ENCODE peak calls at places on chromosome 5, in eight cellular contexts. G, F, P, C, D, S, T and K are unnamed samples. For H3K4me1, the result is how much of the 10 kb centered on the place peaks cover.

GRCh38 chr5:172114875-172115422 is 73.1 kb downstream of the STK10 start:
- DNase-seq in G (peak), F (no peak), P (no peak), C (no peak), D (peak), S (peak), T (no peak), K (peak)

GRCh38 chr5:96232602-96233001 is 200.4 kb downstream of the PCSK1 start:
- DNase-seq in G (no peak), F (no peak), P (no peak), C (no peak), D (no peak), S (no peak), T (no peak), K (no peak)

GRCh38 chr5:79025054-79025465 is 40.0 kb upstream of the ARSB start:
- DNase-seq in G (peak), F (peak), P (peak), C (peak), D (peak), S (peak), T (peak), K (peak)

GRCh38 chr5:40486437-40487270 is 193.1 kb upstream of the PTGER4 start:
- DNase-seq in G (no peak), F (no peak), P (peak), C (no peak), D (no peak), S (no peak), T (no peak), K (peak)

GRCh38 chr5:94181940-94182339 is 436.5 kb downstream of the KIAA0825 start:
- DNase-seq in G (peak), F (no peak), P (no peak), C (no peak), D (no peak), S (no peak), T (no peak), K (no peak)

GRCh38 chr5:109643951-109644350 is 45.8 kb upstream of the MAN2A1 start:
- DNase-seq in G (no peak), F (no peak), P (no peak), C (no peak), D (no peak), S (no peak), T (no peak), K (no peak)

GRCh38 chr5:120767171-120767820 is 303.2 kb downstream of the PRR16 start:
- DNase-seq in G (no peak), F (no peak), P (no peak), C (no peak), D (no peak), S (no peak), T (no peak), K (no peak)

GRCh38 chr5:146521403-146522106 is 5.6 kb upstream of the GPR151 start:
- DNase-seq in G (no peak), F (no peak), P (no peak), C (peak), D (no peak), S (no peak), T (no peak), K (no peak)

GRCh38 chr5:157470616-157471015 is 10.6 kb downstream of the NIPAL4 start:
- DNase-seq in G (no peak), F (no peak), P (no peak), C (no peak), D (no peak), S (no peak), T (no peak), K (no peak)

GRCh38 chr5:117299940-117300339 is 725.3 kb upstream of the SEMA6A start:
- DNase-seq in G (no peak), F (no peak), P (no peak), C (no peak), D (no peak), S (no peak), T (no peak), K (no peak)

GRCh38 chr5:73365990-73366667 is 82.4 kb downstream of the FOXD1 start:
- DNase-seq in G (no peak), F (no peak), P (no peak), C (no peak), D (no peak), S (no peak), T (no peak), K (no peak)

GRCh38 chr5:6827815-6828214 is 114.6 kb downstream of the TENT4A start:
- DNase-seq in G (no peak), F (peak), P (no peak), C (no peak), D (no peak), S (no peak), T (no peak), K (no peak)

GRCh38 chr5:126542441-126542840 is 52.6 kb downstream of the ALDH7A1 start:
- DNase-seq in G (no peak), F (no peak), P (no peak), C (no peak), D (no peak), S (no peak), T (no peak), K (no peak)

GRCh38 chr5:142512680-142513042 is 173.2 kb downstream of the FGF1 start:
- DNase-seq in G (no peak), F (no peak), P (no peak), C (no peak), D (no peak), S (no peak), T (no peak), K (no peak)

GRCh38 chr5:154830596-154830995 is 19.8 kb downstream of the FAXDC2 start:
- DNase-seq in G (no peak), F (no peak), P (no peak), C (no peak), D (no peak), S (no peak), T (no peak), K (no peak)

GRCh38 chr5:158816306-158816705 is 283.4 kb downstream of the EBF1 start:
- DNase-seq in G (no peak), F (no peak), P (no peak), C (no peak), D (no peak), S (no peak), T (no peak), K (no peak)

GRCh38 chr5:54484219-54484894 is 28.9 kb downstream of the HSPB3 start:
- DNase-seq in G (no peak), F (no peak), P (no peak), C (no peak), D (no peak), S (no peak), T (no peak), K (no peak)

GRCh38 chr5:141494761-141495455 is 6.0 kb downstream of the PCDHGC5 start:
- DNase-seq in G (peak), F (no peak), P (no peak), C (no peak), D (no peak), S (no peak), T (no peak), K (no peak)

GRCh38 chr5:138668451-138668850 is 84.8 kb upstream of the CTNNA1 start:
- DNase-seq in G (no peak), F (no peak), P (no peak), C (no peak), D (no peak), S (no peak), T (no peak), K (no peak)

GRCh38 chr5:116574682-116575634 is at the start of gene SEMA6A:
- DNase-seq in G (peak), F (peak), P (peak), C (no peak), D (peak), S (peak), T (peak), K (peak)

GRCh38 chr5:150731669-150732068 is 27.1 kb downstream of the DCTN4 start:
- DNase-seq in G (no peak), F (no peak), P (peak), C (no peak), D (no peak), S (no peak), T (no peak), K (no peak)

GRCh38 chr5:166942948-166943347 is 1348.5 kb upstream of the WWC1 start:
- DNase-seq in G (no peak), F (no peak), P (no peak), C (no peak), D (no peak), S (no peak), T (no peak), K (no peak)

GRCh38 chr5:119120893-119121292 is 50.0 kb downstream of the DMXL1 start:
- DNase-seq in G (no peak), F (no peak), P (no peak), C (no peak), D (no peak), S (no peak), T (no peak), K (no peak)

GRCh38 chr5:71769265-71769664 is 50.2 kb downstream of the CARTPT start:
- DNase-seq in G (no peak), F (no peak), P (no peak), C (no peak), D (no peak), S (no peak), T (no peak), K (no peak)

GRCh38 chr5:139178948-139179347 is 19.2 kb downstream of the SIL1 start:
- DNase-seq in G (no peak), F (peak), P (no peak), C (peak), D (no peak), S (no peak), T (no peak), K (no peak)

GRCh38 chr5:37696190-37697021 is 143.4 kb downstream of the GDNF start:
- DNase-seq in G (no peak), F (no peak), P (no peak), C (no peak), D (no peak), S (no peak), T (no peak), K (no peak)

GRCh38 chr5:2874099-2874498 is 122.6 kb upstream of the IRX2 start:
- DNase-seq in G (no peak), F (no peak), P (no peak), C (no peak), D (no peak), S (no peak), T (no peak), K (no peak)

GRCh38 chr5:2797160-2797559 is 45.7 kb upstream of the IRX2 start:
- DNase-seq in G (no peak), F (no peak), P (no peak), C (no peak), D (no peak), S (no peak), T (no peak), K (no peak)

DNA sequence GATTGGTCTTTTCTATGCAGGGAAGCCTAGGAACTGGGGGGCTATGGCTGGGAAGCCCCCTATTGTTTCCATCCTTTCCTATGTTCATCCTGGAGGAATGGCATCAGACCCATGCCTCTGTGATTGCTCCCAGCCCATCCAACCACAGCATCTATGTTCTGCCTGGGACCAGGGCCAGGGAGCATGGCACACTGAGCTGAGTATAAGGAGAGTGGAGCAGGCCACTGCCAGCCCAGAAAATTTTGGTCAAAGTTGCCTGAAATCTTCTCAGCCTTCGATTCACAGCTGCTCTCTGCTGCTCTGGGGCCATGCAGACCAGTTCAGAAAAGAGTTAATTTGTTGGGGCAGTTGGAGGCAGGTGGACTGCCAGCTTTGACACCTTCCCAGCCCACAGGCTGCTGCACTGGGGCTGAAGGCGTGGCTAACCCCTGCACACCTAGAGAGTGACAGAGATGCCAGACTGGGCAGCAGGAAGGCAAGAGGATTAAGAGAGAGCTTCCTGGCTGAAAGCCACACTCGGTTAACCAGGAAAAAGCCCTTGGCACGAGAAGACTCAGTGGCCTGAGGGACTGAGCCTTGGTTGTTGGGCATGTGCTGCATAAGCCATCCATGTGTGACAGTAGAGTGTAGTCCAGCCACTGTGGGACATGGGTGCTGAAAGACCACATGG is 12.1 kb downstream of the TGFBI start:
- DNase-seq in G (no peak), F (no peak), P (no peak), C (no peak), D (no peak), S (no peak), T (no peak), K (no peak)
- H3K4me1 ChIP-seq in G (under half), F (under half), P (under half), C (under half), D (under half), S (under half), T (half or more), K (under half)

GRCh38 chr5:61401726-61402125 is 69.7 kb downstream of the ZSWIM6 start:
- DNase-seq in G (no peak), F (no peak), P (no peak), C (peak), D (no peak), S (no peak), T (no peak), K (no peak)
- H3K4me1 ChIP-seq in G (under half), F (under half), P (under half), C (under half), D (under half), S (under half), T (half or more), K (under half)

GRCh38 chr5:132219289-132219970 is 8.2 kb downstream of the P4HA2 start:
- DNase-seq in G (no peak), F (no peak), P (no peak), C (no peak), D (no peak), S (no peak), T (no peak), K (no peak)
- H3K4me1 ChIP-seq in G (under half), F (under half), P (under half), C (under half), D (half or more), S (under half), T (under half), K (under half)

GRCh38 chr5:132313378-132313777 is 19.2 kb downstream of the SLC22A4 start:
- DNase-seq in G (no peak), F (no peak), P (no peak), C (no peak), D (no peak), S (no peak), T (no peak), K (no peak)
- H3K4me1 ChIP-seq in G (under half), F (under half), P (under half), C (half or more), D (under half), S (under half), T (under half), K (under half)

GRCh38 chr5:80191397-80191796 is 64.5 kb downstream of the SERINC5 start:
- DNase-seq in G (no peak), F (no peak), P (no peak), C (no peak), D (no peak), S (no peak), T (no peak), K (no peak)

GRCh38 chr5:80192507-80193241 is 63.2 kb downstream of the SERINC5 start:
- DNase-seq in G (no peak), F (peak), P (no peak), C (no peak), D (no peak), S (no peak), T (no peak), K (no peak)

GRCh38 chr5:80190960-80191359 is 64.9 kb downstream of the SERINC5 start:
- DNase-seq in G (no peak), F (no peak), P (no peak), C (no peak), D (no peak), S (no peak), T (no peak), K (no peak)

GRCh38 chr5:80193421-80193820 is 62.4 kb downstream of the SERINC5 start:
- DNase-seq in G (no peak), F (no peak), P (no peak), C (no peak), D (no peak), S (no peak), T (no peak), K (no peak)

DNA sequence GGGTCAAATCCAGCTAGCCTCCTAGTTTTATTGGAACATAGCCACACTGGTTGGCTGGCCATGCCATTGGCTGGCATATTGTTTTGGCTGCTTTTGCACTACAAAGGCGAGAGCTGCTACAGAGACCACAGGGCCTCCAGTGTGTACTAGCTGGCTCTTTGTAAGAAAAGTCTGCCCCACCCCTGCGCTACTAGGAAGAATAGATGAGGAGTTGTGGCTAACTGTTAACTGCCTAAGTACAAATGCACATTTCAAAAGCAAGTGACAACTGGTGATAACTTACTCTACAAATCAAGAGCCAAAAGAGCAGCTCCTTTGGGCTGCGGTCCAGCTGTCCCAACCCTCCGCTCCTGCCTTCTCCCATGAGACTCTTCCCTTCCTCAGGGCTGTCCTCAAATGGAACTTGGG is 63.9 kb downstream of the SERINC5 start:
- DNase-seq in G (peak), F (peak), P (no peak), C (peak), D (peak), S (no peak), T (no peak), K (no peak)
- H3K4me1 ChIP-seq in G (under half), F (under half), P (under half), C (under half), D (under half), S (under half), T (under half), K (half or more)

DNA sequence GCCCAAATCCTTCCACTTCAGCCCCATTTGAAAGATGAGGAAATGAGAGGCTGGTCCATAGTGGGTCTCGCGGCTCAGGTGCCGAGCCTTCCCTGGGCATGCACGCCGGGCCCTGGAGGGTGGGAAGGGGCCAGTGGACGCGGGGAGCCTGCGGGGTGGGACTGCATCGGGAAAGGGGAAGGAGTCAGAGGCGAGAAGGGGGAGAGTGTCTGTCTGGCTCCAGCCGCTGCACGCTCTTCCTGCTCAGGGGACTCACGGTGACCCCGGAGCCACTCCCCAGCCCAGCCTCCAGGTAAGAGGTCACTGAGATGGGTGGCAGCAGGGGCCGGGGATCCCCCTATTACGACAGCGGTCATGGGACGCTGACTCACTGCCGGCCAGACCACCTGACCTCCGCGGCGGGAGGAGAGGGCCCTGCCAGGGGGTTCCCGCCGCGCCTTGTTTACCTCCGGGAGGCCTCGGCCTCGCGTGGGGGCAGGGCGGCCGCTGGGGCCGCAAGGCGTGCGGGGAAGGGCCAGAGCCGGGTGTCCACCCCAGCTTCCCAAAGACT is 1.9 kb upstream of the SQSTM1 start:
- DNase-seq in G (peak), F (peak), P (peak), C (peak), D (peak), S (peak), T (peak), K (peak)
- H3K4me1 ChIP-seq in G (under half), F (under half), P (under half), C (under half), D (half or more), S (under half), T (under half), K (half or more)

GRCh38 chr5:149438711-149439132 is 59.6 kb upstream of the IL17B start:
- DNase-seq in G (no peak), F (no peak), P (no peak), C (no peak), D (no peak), S (no peak), T (no peak), K (no peak)

GRCh38 chr5:149435660-149436059 is 56.6 kb upstream of the IL17B start:
- DNase-seq in G (no peak), F (no peak), P (no peak), C (no peak), D (no peak), S (no peak), T (no peak), K (no peak)

GRCh38 chr5:149438281-149438680 is 59.2 kb upstream of the IL17B start:
- DNase-seq in G (no peak), F (no peak), P (no peak), C (no peak), D (no peak), S (no peak), T (no peak), K (no peak)

GRCh38 chr5:149435015-149435376 is 55.9 kb upstream of the IL17B start:
- DNase-seq in G (no peak), F (no peak), P (no peak), C (no peak), D (no peak), S (no peak), T (no peak), K (no peak)

DNA sequence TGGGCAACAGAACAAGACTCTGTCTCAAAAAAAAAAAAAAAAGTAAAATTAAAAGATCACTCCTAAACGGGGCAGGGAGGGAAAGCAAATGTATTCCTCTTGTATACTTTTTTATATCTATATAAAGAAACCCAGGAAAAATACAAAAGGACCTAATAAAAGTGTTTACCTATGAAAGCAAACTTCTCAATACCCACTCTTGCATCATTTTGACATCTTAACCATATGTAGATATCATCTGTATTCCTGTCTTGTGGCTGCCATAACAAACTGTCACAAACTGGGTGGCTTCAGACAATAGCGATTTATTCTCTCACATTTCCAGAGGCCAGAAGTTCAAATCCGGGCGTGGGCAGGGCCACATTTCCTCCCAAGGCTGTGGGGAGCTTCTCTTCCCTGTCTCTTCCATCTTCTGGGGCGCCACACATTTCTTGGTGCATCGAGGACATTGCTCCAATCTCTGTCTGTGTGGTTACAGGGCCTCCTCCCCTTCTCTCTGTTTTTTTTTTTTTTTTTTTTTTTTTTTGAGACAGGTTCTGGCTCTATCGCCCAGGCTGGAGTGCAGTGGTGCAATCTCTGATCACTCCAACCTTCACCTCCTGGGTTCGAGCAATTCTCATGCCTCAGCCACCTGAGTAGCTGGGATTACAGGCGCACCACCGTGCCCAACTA is 58.4 kb upstream of the IL17B start:
- DNase-seq in G (no peak), F (no peak), P (no peak), C (no peak), D (no peak), S (no peak), T (no peak), K (no peak)
- H3K4me1 ChIP-seq in G (under half), F (under half), P (under half), C (under half), D (under half), S (under half), T (under half), K (under half)

GRCh38 chr5:59123595-59124561 is 541.0 kb downstream of the RAB3C start:
- DNase-seq in G (no peak), F (no peak), P (no peak), C (no peak), D (no peak), S (no peak), T (no peak), K (no peak)
- H3K4me1 ChIP-seq in G (under half), F (under half), P (under half), C (under half), D (under half), S (under half), T (half or more), K (under half)